ENCODE peak calls at places on chromosomes 12 and 14, in seven cellular contexts. Y is HL-60; O is DND-41; X is tibial artery; M is A549; Q is CD4-positive, alpha-beta T cell; A is heart right ventricle. V is an unnamed sample.

GRCh38 chr12:11830298-11830937 is 180.9 kb downstream of the ETV6 start:
- DNase-seq in Y (no peak), O (no peak), X (no peak), M (no peak), Q (no peak), A (no peak), V (no peak)

GRCh38 chr14:68793734-68794129 is 865 bp upstream of the ZFP36L1 start:
- DNase-seq in Y (no peak), O (no peak), X (no peak), M (no peak), Q (peak), A (no peak), V (no peak)

GRCh38 chr14:81710232-81710845 is 176.7 kb upstream of the SEL1L start:
- DNase-seq in Y (peak), O (peak), X (no peak), M (peak), Q (no peak), A (peak), V (no peak)

GRCh38 chr12:104763163-104763805 is 194.8 kb downstream of the SLC41A2 start:
- DNase-seq in Y (peak), O (no peak), X (no peak), M (no peak), Q (no peak), A (no peak), V (no peak)

GRCh38 chr12:114504311-114504710 is 98.4 kb upstream of the TBX5 start:
- DNase-seq in Y (no peak), O (no peak), X (no peak), M (no peak), Q (no peak), A (no peak), V (no peak)

GRCh38 chr12:125412506-125412905 is 347.3 kb downstream of the AACS start:
- DNase-seq in Y (no peak), O (no peak), X (no peak), M (no peak), Q (no peak), A (no peak), V (peak)

GRCh38 chr12:6336859-6337744 is 4.8 kb downstream of the TNFRSF1A start:
- DNase-seq in Y (peak), O (peak), X (no peak), M (no peak), Q (peak), A (no peak), V (no peak)

GRCh38 chr14:94144765-94145164 is 15.4 kb upstream of the IFI27L2 start:
- DNase-seq in Y (peak), O (peak), X (peak), M (no peak), Q (no peak), A (no peak), V (no peak)

GRCh38 chr14:31363331-31364073 is 56.8 kb downstream of the HEATR5A start:
- DNase-seq in Y (no peak), O (no peak), X (no peak), M (no peak), Q (no peak), A (no peak), V (no peak)

GRCh38 chr12:62933871-62934798 is 815 bp downstream of the PPM1H start:
- DNase-seq in Y (peak), O (peak), X (peak), M (peak), Q (no peak), A (peak), V (peak)

GRCh38 chr14:91693342-91693741 is 38.5 kb downstream of the CATSPERB start:
- DNase-seq in Y (no peak), O (no peak), X (no peak), M (no peak), Q (no peak), A (no peak), V (no peak)

GRCh38 chr14:23559010-23559920 is 3.2 kb downstream of the THTPA start:
- DNase-seq in Y (peak), O (peak), X (no peak), M (peak), Q (peak), A (no peak), V (peak)

GRCh38 chr12:50200507-50201273 is 33.5 kb upstream of the CERS5 start:
- DNase-seq in Y (no peak), O (no peak), X (no peak), M (no peak), Q (no peak), A (no peak), V (no peak)

GRCh38 chr12:3537916-3538690 is 47.1 kb downstream of the PRMT8 start:
- DNase-seq in Y (no peak), O (no peak), X (no peak), M (no peak), Q (no peak), A (no peak), V (no peak)

GRCh38 chr14:23153891-23154796 is 29.3 kb downstream of the SLC7A8 start:
- DNase-seq in Y (peak), O (no peak), X (peak), M (no peak), Q (no peak), A (peak), V (peak)

GRCh38 chr14:89319687-89320086 is 97.3 kb downstream of the FOXN3 start:
- DNase-seq in Y (no peak), O (no peak), X (no peak), M (no peak), Q (no peak), A (no peak), V (no peak)

GRCh38 chr14:86057018-86057667 is 527.2 kb downstream of the FLRT2 start:
- DNase-seq in Y (peak), O (peak), X (no peak), M (no peak), Q (no peak), A (no peak), V (no peak)

GRCh38 chr12:77924703-77925102 is 94.0 kb downstream of the NAV3 start:
- DNase-seq in Y (no peak), O (no peak), X (no peak), M (no peak), Q (no peak), A (no peak), V (no peak)

GRCh38 chr12:4984971-4985370 is 58.7 kb upstream of the KCNA5 start:
- DNase-seq in Y (no peak), O (no peak), X (no peak), M (no peak), Q (no peak), A (no peak), V (no peak)

GRCh38 chr12:108646597-108647190 is 13.0 kb upstream of the SELPLG start:
- DNase-seq in Y (no peak), O (no peak), X (no peak), M (no peak), Q (no peak), A (no peak), V (no peak)

GRCh38 chr14:56196274-56196673 is 78.1 kb downstream of the PELI2 start:
- DNase-seq in Y (no peak), O (no peak), X (no peak), M (no peak), Q (no peak), A (no peak), V (no peak)

GRCh38 chr12:110533607-110534006 is 31.5 kb downstream of the RAD9B start:
- DNase-seq in Y (no peak), O (no peak), X (no peak), M (no peak), Q (no peak), A (no peak), V (no peak)

GRCh38 chr12:110957159-110957558 is 36.8 kb upstream of the MYL2 start:
- DNase-seq in Y (no peak), O (no peak), X (no peak), M (no peak), Q (no peak), A (no peak), V (no peak)

GRCh38 chr12:123026094-123026853 is 45.8 kb downstream of the ARL6IP4 start:
- DNase-seq in Y (no peak), O (no peak), X (no peak), M (no peak), Q (no peak), A (no peak), V (no peak)

GRCh38 chr12:646303-647038 is 16.8 kb downstream of the NINJ2 start:
- DNase-seq in Y (no peak), O (no peak), X (peak), M (no peak), Q (no peak), A (peak), V (no peak)

GRCh38 chr12:1533602-1534304 is 60.6 kb downstream of the FBXL14 start:
- DNase-seq in Y (peak), O (peak), X (no peak), M (no peak), Q (no peak), A (no peak), V (no peak)

GRCh38 chr14:24232645-24233537 is at the start of gene GMPR2:
- DNase-seq in Y (no peak), O (no peak), X (peak), M (peak), Q (no peak), A (no peak), V (peak)

GRCh38 chr12:5433081-5433839 is 1.4 kb downstream of the NTF3 start:
- DNase-seq in Y (no peak), O (no peak), X (peak), M (no peak), Q (no peak), A (no peak), V (no peak)

GRCh38 chr12:124490584-124491305 is 76.7 kb downstream of the NCOR2 start:
- DNase-seq in Y (no peak), O (no peak), X (peak), M (no peak), Q (no peak), A (peak), V (peak)

GRCh38 chr14:71400821-71401447 is 493.7 kb downstream of the PCNX1 start:
- DNase-seq in Y (no peak), O (no peak), X (no peak), M (no peak), Q (no peak), A (no peak), V (no peak)

GRCh38 chr12:47068539-47068938 is 10.9 kb upstream of the PCED1B start:
- DNase-seq in Y (no peak), O (no peak), X (no peak), M (no peak), Q (no peak), A (no peak), V (no peak)

GRCh38 chr12:34605955-34606748 is 583.9 kb downstream of the ALG10 start:
- DNase-seq in Y (no peak), O (no peak), X (no peak), M (no peak), Q (no peak), A (no peak), V (no peak)

GRCh38 chr12:52168019-52168717 is 23.6 kb downstream of the KRT80 start:
- DNase-seq in Y (no peak), O (no peak), X (no peak), M (peak), Q (no peak), A (peak), V (no peak)

GRCh38 chr12:6312529-6313325 is 2.2 kb downstream of the PLEKHG6 start:
- DNase-seq in Y (no peak), O (no peak), X (no peak), M (no peak), Q (no peak), A (no peak), V (no peak)

GRCh38 chr12:62834406-62834805 is 100.5 kb downstream of the PPM1H start:
- DNase-seq in Y (no peak), O (no peak), X (no peak), M (no peak), Q (no peak), A (peak), V (peak)

GRCh38 chr12:93089805-93090569 is 160.9 kb upstream of the EEA1 start:
- DNase-seq in Y (peak), O (no peak), X (no peak), M (peak), Q (no peak), A (no peak), V (no peak)

GRCh38 chr14:50795127-50795526 is 35.8 kb downstream of the NIN start:
- DNase-seq in Y (no peak), O (no peak), X (no peak), M (no peak), Q (no peak), A (no peak), V (no peak)

GRCh38 chr14:77140937-77141591 is 527 bp downstream of the ZDHHC22 start:
- DNase-seq in Y (no peak), O (no peak), X (no peak), M (peak), Q (no peak), A (no peak), V (no peak)

GRCh38 chr12:49642370-49642802 is 19.0 kb downstream of the PRPF40B start:
- DNase-seq in Y (no peak), O (no peak), X (no peak), M (no peak), Q (no peak), A (no peak), V (no peak)

GRCh38 chr14:105849933-105850626 is 323.7 kb downstream of the TMEM121 start:
- DNase-seq in Y (no peak), O (no peak), X (no peak), M (no peak), Q (no peak), A (no peak), V (no peak)

GRCh38 chr12:20473133-20473532 is 104.8 kb downstream of the PDE3A start:
- DNase-seq in Y (no peak), O (no peak), X (no peak), M (no peak), Q (no peak), A (no peak), V (no peak)
- H3K27ac ChIP-seq in Y (no peak), O (no peak), X (peak), M (no peak), Q (no peak), A (peak), V (no peak)

GRCh38 chr14:103805708-103806107 is 41.7 kb downstream of the PPP1R13B start:
- DNase-seq in Y (no peak), O (no peak), X (no peak), M (no peak), Q (no peak), A (no peak), V (no peak)
- H3K27ac ChIP-seq in Y (no peak), O (no peak), X (no peak), M (no peak), Q (no peak), A (peak), V (no peak)

DNA sequence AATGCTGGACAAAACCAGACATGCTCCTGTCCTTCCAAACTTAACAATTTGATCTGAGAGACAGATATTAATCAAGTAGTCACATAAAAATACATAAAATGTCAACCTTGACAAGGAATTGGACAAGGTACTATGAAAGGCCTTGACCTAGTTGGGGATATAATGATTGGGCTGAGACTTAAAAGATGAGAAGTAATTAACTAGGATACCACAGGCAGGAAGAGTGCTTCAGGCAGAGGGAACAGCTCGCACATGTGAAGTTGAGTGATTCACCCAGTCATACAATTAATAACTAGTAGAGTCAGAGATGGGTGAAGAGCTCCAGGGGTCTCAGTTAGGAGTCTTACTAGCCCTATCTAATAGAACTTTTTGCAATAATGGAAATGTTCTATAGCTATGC is 259.5 kb downstream of the MSRB3 start:
- DNase-seq in Y (no peak), O (no peak), X (no peak), M (no peak), Q (no peak), A (no peak), V (no peak)
- H3K27ac ChIP-seq in Y (no peak), O (no peak), X (peak), M (peak), Q (no peak), A (no peak), V (no peak)

DNA sequence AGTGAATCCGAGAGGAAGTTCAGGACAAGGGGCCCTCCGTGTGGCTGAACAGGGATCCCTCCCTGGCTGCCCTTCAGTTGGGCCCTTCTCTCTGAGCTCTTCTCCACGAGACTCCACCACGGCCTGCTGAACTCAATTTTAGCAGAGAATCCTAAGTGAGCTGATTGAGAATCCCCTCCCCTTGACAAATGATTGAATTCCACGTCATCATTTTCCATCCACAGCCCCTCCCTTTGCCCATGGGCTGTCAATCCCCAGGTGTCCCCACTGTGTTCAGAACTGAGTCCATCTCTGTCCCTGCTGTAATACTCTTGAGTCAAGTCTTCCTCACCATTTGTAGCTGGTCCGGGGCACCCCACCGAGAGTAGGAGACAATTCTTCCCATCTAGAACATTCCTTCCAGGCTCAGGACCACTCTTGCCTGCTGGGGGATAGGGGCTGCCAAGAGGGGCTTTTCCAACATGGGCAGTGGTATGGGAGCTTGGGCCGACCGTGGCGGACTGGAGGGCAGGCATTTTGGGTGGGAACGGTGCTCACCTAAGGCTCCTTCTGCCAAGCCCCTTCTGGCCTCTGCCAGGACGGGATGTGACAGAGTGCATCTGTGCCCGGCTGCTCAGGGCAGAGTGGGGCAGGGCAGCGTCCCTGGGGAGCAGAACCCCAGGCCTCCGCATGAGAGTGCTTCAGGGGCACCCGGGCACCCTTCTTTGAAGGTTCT is 218.0 kb upstream of the RTL1 start:
- DNase-seq in Y (no peak), O (peak), X (peak), M (no peak), Q (peak), A (no peak), V (no peak)
- H3K27ac ChIP-seq in Y (peak), O (peak), X (no peak), M (no peak), Q (no peak), A (peak), V (peak)

GRCh38 chr12:53219116-53219955 is 12.3 kb upstream of the ITGB7 start:
- DNase-seq in Y (peak), O (no peak), X (no peak), M (peak), Q (peak), A (no peak), V (no peak)

GRCh38 chr12:53218551-53219114 is 11.6 kb upstream of the ITGB7 start:
- DNase-seq in Y (no peak), O (no peak), X (no peak), M (no peak), Q (no peak), A (no peak), V (no peak)

GRCh38 chr12:53220857-53221202 is 11.2 kb downstream of the RARG start:
- DNase-seq in Y (peak), O (peak), X (peak), M (peak), Q (peak), A (peak), V (peak)

GRCh38 chr12:53221203-53222076 is 10.6 kb downstream of the RARG start:
- DNase-seq in Y (peak), O (peak), X (peak), M (peak), Q (peak), A (peak), V (peak)

DNA sequence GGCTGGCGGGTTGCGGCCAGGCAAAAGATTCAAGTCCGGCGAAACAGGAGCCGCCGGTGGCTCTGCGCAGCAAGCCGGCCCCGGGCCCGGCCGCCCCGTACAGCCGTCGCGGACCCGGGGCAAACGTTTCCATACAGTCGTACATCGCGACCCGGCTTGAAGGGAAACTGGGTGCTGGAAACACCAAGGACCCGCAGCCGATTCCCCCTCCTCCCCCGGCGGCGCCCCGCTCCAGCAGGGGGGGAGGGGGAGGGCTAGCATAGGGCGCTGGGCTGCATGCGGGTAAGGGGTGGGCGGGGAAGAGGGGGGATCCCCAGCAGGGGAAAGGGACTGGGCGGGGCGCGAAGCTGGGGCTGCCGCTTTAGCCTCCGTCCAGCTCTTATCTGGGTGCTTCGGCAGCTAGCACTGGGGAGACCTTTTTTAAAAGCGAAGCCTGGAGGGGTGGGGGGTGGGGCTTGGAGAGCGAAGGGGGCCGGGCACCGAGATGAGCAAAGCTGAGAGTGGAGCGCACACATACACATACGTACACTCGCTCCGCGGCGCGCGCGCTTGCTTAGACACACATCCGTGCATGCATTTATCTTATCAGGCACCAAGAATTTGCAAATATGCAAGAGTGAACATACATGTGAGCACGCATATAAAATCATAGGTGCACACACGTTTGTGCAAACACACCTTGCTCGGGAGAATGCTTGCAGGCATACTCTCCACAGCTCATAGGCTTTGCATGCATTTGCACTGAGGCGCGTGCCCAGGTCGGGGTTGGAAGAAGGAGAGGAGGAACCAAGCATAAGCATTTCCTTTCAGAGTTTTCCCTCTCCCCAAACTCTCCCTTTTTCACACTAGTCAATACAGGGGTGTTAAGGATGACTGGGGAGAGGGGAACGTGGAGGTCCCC is 11.8 kb downstream of the RARG start:
- DNase-seq in Y (peak), O (peak), X (peak), M (peak), Q (peak), A (no peak), V (no peak)
- H3K27ac ChIP-seq in Y (peak), O (peak), X (peak), M (peak), Q (peak), A (peak), V (peak)